ENCODE peak calls at places on chromosomes 4 and X, in ten cellular contexts. One of them, this sample, is unnamed.

GRCh38 chr4:6991771-6992557 is 51.2 kb upstream of the TADA2B start:
- DNase-seq in GM10248: no peak
- DNase-seq in colonic mucosa: no peak
- DNase-seq in iris pigment epithelial cell: peak; percentile 92
- DNase-seq in CD8-positive, alpha-beta T cell: no peak
- DNase-seq in stimulated activated CD4-positive, alpha-beta T cell treated with anti-CD3 and anti-CD28 coated beads, TNF-alpha, amount 100 ng/mL, for 1 hour: no peak
- DNase-seq in body of pancreas: peak; percentile 34
- DNase-seq in activated T-helper 1 cell treated with anti-CD3 and anti-CD28 coated beads, Interleukin-2, amount 50 U/mL, for 16 hours: no peak
- DNase-seq in RWPE1: peak; percentile 44
- DNase-seq in neural progenitor cell: no peak
- DNase-seq in this sample: no peak

GRCh38 chr4:80308466-80308822 is 27.1 kb upstream of the CFAP299 start:
- DNase-seq in GM10248: no peak
- DNase-seq in colonic mucosa: no peak
- DNase-seq in iris pigment epithelial cell: no peak
- DNase-seq in CD8-positive, alpha-beta T cell: no peak
- DNase-seq in stimulated activated CD4-positive, alpha-beta T cell treated with anti-CD3 and anti-CD28 coated beads, TNF-alpha, amount 100 ng/mL, for 1 hour: no peak
- DNase-seq in body of pancreas: no peak
- DNase-seq in activated T-helper 1 cell treated with anti-CD3 and anti-CD28 coated beads, Interleukin-2, amount 50 U/mL, for 16 hours: no peak
- DNase-seq in RWPE1: no peak
- DNase-seq in neural progenitor cell: no peak
- DNase-seq in this sample: no peak

GRCh38 chr4:122326908-122327307 is 51.9 kb upstream of the ADAD1 start:
- DNase-seq in GM10248: no peak
- DNase-seq in colonic mucosa: no peak
- DNase-seq in iris pigment epithelial cell: no peak
- DNase-seq in CD8-positive, alpha-beta T cell: no peak
- DNase-seq in stimulated activated CD4-positive, alpha-beta T cell treated with anti-CD3 and anti-CD28 coated beads, TNF-alpha, amount 100 ng/mL, for 1 hour: no peak
- DNase-seq in body of pancreas: no peak
- DNase-seq in activated T-helper 1 cell treated with anti-CD3 and anti-CD28 coated beads, Interleukin-2, amount 50 U/mL, for 16 hours: no peak
- DNase-seq in RWPE1: no peak
- DNase-seq in neural progenitor cell: no peak
- DNase-seq in this sample: no peak

GRCh38 chr4:127888559-127888958 is 7.9 kb downstream of the PLK4 start:
- DNase-seq in GM10248: no peak
- DNase-seq in colonic mucosa: no peak
- DNase-seq in iris pigment epithelial cell: no peak
- DNase-seq in CD8-positive, alpha-beta T cell: no peak
- DNase-seq in stimulated activated CD4-positive, alpha-beta T cell treated with anti-CD3 and anti-CD28 coated beads, TNF-alpha, amount 100 ng/mL, for 1 hour: no peak
- DNase-seq in body of pancreas: no peak
- DNase-seq in activated T-helper 1 cell treated with anti-CD3 and anti-CD28 coated beads, Interleukin-2, amount 50 U/mL, for 16 hours: no peak
- DNase-seq in RWPE1: no peak
- DNase-seq in neural progenitor cell: no peak
- DNase-seq in this sample: no peak

GRCh38 chr4:110815950-110816349 is 193.1 kb upstream of the PITX2 start:
- DNase-seq in GM10248: no peak
- DNase-seq in colonic mucosa: no peak
- DNase-seq in iris pigment epithelial cell: no peak
- DNase-seq in CD8-positive, alpha-beta T cell: no peak
- DNase-seq in stimulated activated CD4-positive, alpha-beta T cell treated with anti-CD3 and anti-CD28 coated beads, TNF-alpha, amount 100 ng/mL, for 1 hour: no peak
- DNase-seq in body of pancreas: no peak
- DNase-seq in activated T-helper 1 cell treated with anti-CD3 and anti-CD28 coated beads, Interleukin-2, amount 50 U/mL, for 16 hours: no peak
- DNase-seq in RWPE1: no peak
- DNase-seq in neural progenitor cell: no peak
- DNase-seq in this sample: no peak

GRCh38 chrX:327660-328126 is 9.1 kb upstream of the GTPBP6 start:
- DNase-seq in GM10248: no peak
- DNase-seq in colonic mucosa: no peak
- DNase-seq in iris pigment epithelial cell: no peak
- DNase-seq in CD8-positive, alpha-beta T cell: no peak
- DNase-seq in stimulated activated CD4-positive, alpha-beta T cell treated with anti-CD3 and anti-CD28 coated beads, TNF-alpha, amount 100 ng/mL, for 1 hour: no peak
- DNase-seq in body of pancreas: no peak
- DNase-seq in activated T-helper 1 cell treated with anti-CD3 and anti-CD28 coated beads, Interleukin-2, amount 50 U/mL, for 16 hours: no peak
- DNase-seq in RWPE1: no peak
- DNase-seq in neural progenitor cell: no peak
- DNase-seq in this sample: no peak

GRCh38 chr4:76035799-76036389 is at the start of gene CXCL11:
- DNase-seq in GM10248: no peak
- DNase-seq in colonic mucosa: no peak
- DNase-seq in iris pigment epithelial cell: peak; percentile 11
- DNase-seq in CD8-positive, alpha-beta T cell: no peak
- DNase-seq in stimulated activated CD4-positive, alpha-beta T cell treated with anti-CD3 and anti-CD28 coated beads, TNF-alpha, amount 100 ng/mL, for 1 hour: no peak
- DNase-seq in body of pancreas: no peak
- DNase-seq in activated T-helper 1 cell treated with anti-CD3 and anti-CD28 coated beads, Interleukin-2, amount 50 U/mL, for 16 hours: no peak
- DNase-seq in RWPE1: no peak
- DNase-seq in neural progenitor cell: no peak
- DNase-seq in this sample: no peak

GRCh38 chr4:91089194-91089593 is 962.0 kb downstream of the CCSER1 start:
- DNase-seq in GM10248: no peak
- DNase-seq in colonic mucosa: no peak
- DNase-seq in iris pigment epithelial cell: no peak
- DNase-seq in CD8-positive, alpha-beta T cell: no peak
- DNase-seq in stimulated activated CD4-positive, alpha-beta T cell treated with anti-CD3 and anti-CD28 coated beads, TNF-alpha, amount 100 ng/mL, for 1 hour: no peak
- DNase-seq in body of pancreas: no peak
- DNase-seq in activated T-helper 1 cell treated with anti-CD3 and anti-CD28 coated beads, Interleukin-2, amount 50 U/mL, for 16 hours: no peak
- DNase-seq in RWPE1: no peak
- DNase-seq in neural progenitor cell: no peak
- DNase-seq in this sample: no peak

GRCh38 chrX:18701621-18702361 is 5.7 kb upstream of the PPEF1 start:
- DNase-seq in GM10248: no peak
- DNase-seq in colonic mucosa: peak; percentile 23
- DNase-seq in iris pigment epithelial cell: peak; percentile 12
- DNase-seq in CD8-positive, alpha-beta T cell: no peak
- DNase-seq in stimulated activated CD4-positive, alpha-beta T cell treated with anti-CD3 and anti-CD28 coated beads, TNF-alpha, amount 100 ng/mL, for 1 hour: no peak
- DNase-seq in body of pancreas: peak; percentile 32
- DNase-seq in activated T-helper 1 cell treated with anti-CD3 and anti-CD28 coated beads, Interleukin-2, amount 50 U/mL, for 16 hours: no peak
- DNase-seq in RWPE1: peak; percentile 1
- DNase-seq in neural progenitor cell: no peak
- DNase-seq in this sample: no peak

GRCh38 chrX:50333308-50333707 is 128.7 kb downstream of the CCNB3 start:
- DNase-seq in GM10248: no peak
- DNase-seq in colonic mucosa: no peak
- DNase-seq in iris pigment epithelial cell: no peak
- DNase-seq in CD8-positive, alpha-beta T cell: no peak
- DNase-seq in stimulated activated CD4-positive, alpha-beta T cell treated with anti-CD3 and anti-CD28 coated beads, TNF-alpha, amount 100 ng/mL, for 1 hour: no peak
- DNase-seq in body of pancreas: no peak
- DNase-seq in activated T-helper 1 cell treated with anti-CD3 and anti-CD28 coated beads, Interleukin-2, amount 50 U/mL, for 16 hours: no peak
- DNase-seq in RWPE1: no peak
- DNase-seq in neural progenitor cell: no peak
- DNase-seq in this sample: no peak

GRCh38 chrX:40809210-40809609 is 73.9 kb upstream of the MED14 start:
- DNase-seq in GM10248: no peak
- DNase-seq in colonic mucosa: no peak
- DNase-seq in iris pigment epithelial cell: peak; percentile 31
- DNase-seq in CD8-positive, alpha-beta T cell: no peak
- DNase-seq in stimulated activated CD4-positive, alpha-beta T cell treated with anti-CD3 and anti-CD28 coated beads, TNF-alpha, amount 100 ng/mL, for 1 hour: no peak
- DNase-seq in body of pancreas: no peak
- DNase-seq in activated T-helper 1 cell treated with anti-CD3 and anti-CD28 coated beads, Interleukin-2, amount 50 U/mL, for 16 hours: no peak
- DNase-seq in RWPE1: no peak
- DNase-seq in neural progenitor cell: no peak
- DNase-seq in this sample: no peak

GRCh38 chr4:176924238-176924637 is 131.5 kb upstream of the VEGFC start:
- DNase-seq in GM10248: no peak
- DNase-seq in colonic mucosa: no peak
- DNase-seq in iris pigment epithelial cell: no peak
- DNase-seq in CD8-positive, alpha-beta T cell: no peak
- DNase-seq in stimulated activated CD4-positive, alpha-beta T cell treated with anti-CD3 and anti-CD28 coated beads, TNF-alpha, amount 100 ng/mL, for 1 hour: no peak
- DNase-seq in body of pancreas: no peak
- DNase-seq in activated T-helper 1 cell treated with anti-CD3 and anti-CD28 coated beads, Interleukin-2, amount 50 U/mL, for 16 hours: no peak
- DNase-seq in RWPE1: no peak
- DNase-seq in neural progenitor cell: no peak
- DNase-seq in this sample: no peak

GRCh38 chr4:185859106-185859505 is 47.1 kb upstream of the SORBS2 start:
- DNase-seq in GM10248: no peak
- DNase-seq in colonic mucosa: peak; percentile 42
- DNase-seq in iris pigment epithelial cell: peak; percentile 65
- DNase-seq in CD8-positive, alpha-beta T cell: no peak
- DNase-seq in stimulated activated CD4-positive, alpha-beta T cell treated with anti-CD3 and anti-CD28 coated beads, TNF-alpha, amount 100 ng/mL, for 1 hour: no peak
- DNase-seq in body of pancreas: peak; percentile 51
- DNase-seq in activated T-helper 1 cell treated with anti-CD3 and anti-CD28 coated beads, Interleukin-2, amount 50 U/mL, for 16 hours: no peak
- DNase-seq in RWPE1: no peak
- DNase-seq in neural progenitor cell: no peak
- DNase-seq in this sample: no peak

GRCh38 chr4:82624819-82625218 is 63.0 kb upstream of the TMEM150C start:
- DNase-seq in GM10248: no peak
- DNase-seq in colonic mucosa: no peak
- DNase-seq in iris pigment epithelial cell: no peak
- DNase-seq in CD8-positive, alpha-beta T cell: no peak
- DNase-seq in stimulated activated CD4-positive, alpha-beta T cell treated with anti-CD3 and anti-CD28 coated beads, TNF-alpha, amount 100 ng/mL, for 1 hour: no peak
- DNase-seq in body of pancreas: no peak
- DNase-seq in activated T-helper 1 cell treated with anti-CD3 and anti-CD28 coated beads, Interleukin-2, amount 50 U/mL, for 16 hours: no peak
- DNase-seq in RWPE1: no peak
- DNase-seq in neural progenitor cell: no peak
- DNase-seq in this sample: no peak

GRCh38 chrX:13649823-13650222 is 3.1 kb upstream of the TCEANC start:
- DNase-seq in GM10248: no peak
- DNase-seq in colonic mucosa: no peak
- DNase-seq in iris pigment epithelial cell: peak; percentile 46
- DNase-seq in CD8-positive, alpha-beta T cell: no peak
- DNase-seq in stimulated activated CD4-positive, alpha-beta T cell treated with anti-CD3 and anti-CD28 coated beads, TNF-alpha, amount 100 ng/mL, for 1 hour: no peak
- DNase-seq in body of pancreas: no peak
- DNase-seq in activated T-helper 1 cell treated with anti-CD3 and anti-CD28 coated beads, Interleukin-2, amount 50 U/mL, for 16 hours: no peak
- DNase-seq in RWPE1: no peak
- DNase-seq in neural progenitor cell: no peak
- DNase-seq in this sample: no peak

GRCh38 chrX:106415276-106415895 is 196.4 kb upstream of the RADX start:
- DNase-seq in GM10248: peak; percentile 21
- DNase-seq in colonic mucosa: peak; percentile 23
- DNase-seq in iris pigment epithelial cell: peak; percentile 39
- DNase-seq in CD8-positive, alpha-beta T cell: no peak
- DNase-seq in stimulated activated CD4-positive, alpha-beta T cell treated with anti-CD3 and anti-CD28 coated beads, TNF-alpha, amount 100 ng/mL, for 1 hour: no peak
- DNase-seq in body of pancreas: peak; percentile 11
- DNase-seq in activated T-helper 1 cell treated with anti-CD3 and anti-CD28 coated beads, Interleukin-2, amount 50 U/mL, for 16 hours: no peak
- DNase-seq in RWPE1: peak; percentile 20
- DNase-seq in neural progenitor cell: peak; percentile 43
- DNase-seq in this sample: no peak

GRCh38 chr4:74228691-74229640 is 71.0 kb downstream of the MTHFD2L start:
- DNase-seq in GM10248: peak; percentile 31
- DNase-seq in colonic mucosa: peak; percentile 85
- DNase-seq in iris pigment epithelial cell: peak; percentile 81
- DNase-seq in CD8-positive, alpha-beta T cell: peak; percentile 58
- DNase-seq in stimulated activated CD4-positive, alpha-beta T cell treated with anti-CD3 and anti-CD28 coated beads, TNF-alpha, amount 100 ng/mL, for 1 hour: peak; percentile 43
- DNase-seq in body of pancreas: peak; percentile 76
- DNase-seq in activated T-helper 1 cell treated with anti-CD3 and anti-CD28 coated beads, Interleukin-2, amount 50 U/mL, for 16 hours: peak; percentile 43
- DNase-seq in RWPE1: peak; percentile 51
- DNase-seq in neural progenitor cell: peak; percentile 79
- DNase-seq in this sample: peak; percentile 18

GRCh38 chr4:174340714-174341113 is 57.0 kb downstream of the CEP44 start:
- DNase-seq in GM10248: no peak
- DNase-seq in colonic mucosa: no peak
- DNase-seq in iris pigment epithelial cell: no peak
- DNase-seq in CD8-positive, alpha-beta T cell: no peak
- DNase-seq in stimulated activated CD4-positive, alpha-beta T cell treated with anti-CD3 and anti-CD28 coated beads, TNF-alpha, amount 100 ng/mL, for 1 hour: no peak
- DNase-seq in body of pancreas: no peak
- DNase-seq in activated T-helper 1 cell treated with anti-CD3 and anti-CD28 coated beads, Interleukin-2, amount 50 U/mL, for 16 hours: no peak
- DNase-seq in RWPE1: no peak
- DNase-seq in neural progenitor cell: no peak
- DNase-seq in this sample: no peak

GRCh38 chrX:65581661-65582339 is 47.2 kb upstream of the LAS1L start:
- DNase-seq in GM10248: peak; percentile 56
- DNase-seq in colonic mucosa: peak; percentile 70
- DNase-seq in iris pigment epithelial cell: peak; percentile 43
- DNase-seq in CD8-positive, alpha-beta T cell: peak; percentile 34
- DNase-seq in stimulated activated CD4-positive, alpha-beta T cell treated with anti-CD3 and anti-CD28 coated beads, TNF-alpha, amount 100 ng/mL, for 1 hour: peak; percentile 35
- DNase-seq in body of pancreas: peak; percentile 52
- DNase-seq in activated T-helper 1 cell treated with anti-CD3 and anti-CD28 coated beads, Interleukin-2, amount 50 U/mL, for 16 hours: peak; percentile 30
- DNase-seq in RWPE1: peak; percentile 51
- DNase-seq in neural progenitor cell: peak; percentile 72
- DNase-seq in this sample: no peak

GRCh38 chr4:153322791-153323190 is 21.7 kb upstream of the MND1 start:
- DNase-seq in GM10248: no peak
- DNase-seq in colonic mucosa: no peak
- DNase-seq in iris pigment epithelial cell: no peak
- DNase-seq in CD8-positive, alpha-beta T cell: no peak
- DNase-seq in stimulated activated CD4-positive, alpha-beta T cell treated with anti-CD3 and anti-CD28 coated beads, TNF-alpha, amount 100 ng/mL, for 1 hour: no peak
- DNase-seq in body of pancreas: no peak
- DNase-seq in activated T-helper 1 cell treated with anti-CD3 and anti-CD28 coated beads, Interleukin-2, amount 50 U/mL, for 16 hours: no peak
- DNase-seq in RWPE1: no peak
- DNase-seq in neural progenitor cell: no peak
- DNase-seq in this sample: no peak

GRCh38 chr4:107600456-107600855 is 119.6 kb downstream of the PAPSS1 start:
- DNase-seq in GM10248: no peak
- DNase-seq in colonic mucosa: no peak
- DNase-seq in iris pigment epithelial cell: peak; percentile 67
- DNase-seq in CD8-positive, alpha-beta T cell: no peak
- DNase-seq in stimulated activated CD4-positive, alpha-beta T cell treated with anti-CD3 and anti-CD28 coated beads, TNF-alpha, amount 100 ng/mL, for 1 hour: no peak
- DNase-seq in body of pancreas: no peak
- DNase-seq in activated T-helper 1 cell treated with anti-CD3 and anti-CD28 coated beads, Interleukin-2, amount 50 U/mL, for 16 hours: no peak
- DNase-seq in RWPE1: no peak
- DNase-seq in neural progenitor cell: no peak
- DNase-seq in this sample: no peak

GRCh38 chr4:71268156-71268555 is 70.7 kb upstream of the SLC4A4 start:
- DNase-seq in GM10248: no peak
- DNase-seq in colonic mucosa: no peak
- DNase-seq in iris pigment epithelial cell: no peak
- DNase-seq in CD8-positive, alpha-beta T cell: no peak
- DNase-seq in stimulated activated CD4-positive, alpha-beta T cell treated with anti-CD3 and anti-CD28 coated beads, TNF-alpha, amount 100 ng/mL, for 1 hour: no peak
- DNase-seq in body of pancreas: no peak
- DNase-seq in activated T-helper 1 cell treated with anti-CD3 and anti-CD28 coated beads, Interleukin-2, amount 50 U/mL, for 16 hours: no peak
- DNase-seq in RWPE1: no peak
- DNase-seq in neural progenitor cell: no peak
- DNase-seq in this sample: no peak

GRCh38 chr4:38867478-38868054 is at the start of gene FAM114A1:
- DNase-seq in GM10248: peak; percentile 92
- DNase-seq in colonic mucosa: peak; percentile 89
- DNase-seq in iris pigment epithelial cell: peak; percentile 79
- DNase-seq in CD8-positive, alpha-beta T cell: no peak
- DNase-seq in stimulated activated CD4-positive, alpha-beta T cell treated with anti-CD3 and anti-CD28 coated beads, TNF-alpha, amount 100 ng/mL, for 1 hour: no peak
- DNase-seq in body of pancreas: peak; percentile 82
- DNase-seq in activated T-helper 1 cell treated with anti-CD3 and anti-CD28 coated beads, Interleukin-2, amount 50 U/mL, for 16 hours: no peak
- DNase-seq in RWPE1: peak; percentile 79
- DNase-seq in neural progenitor cell: peak; percentile 79
- DNase-seq in this sample: no peak

GRCh38 chrX:46325312-46325877 is 219.8 kb downstream of the ZNF674 start:
- DNase-seq in GM10248: no peak
- DNase-seq in colonic mucosa: no peak
- DNase-seq in iris pigment epithelial cell: peak; percentile 63
- DNase-seq in CD8-positive, alpha-beta T cell: no peak
- DNase-seq in stimulated activated CD4-positive, alpha-beta T cell treated with anti-CD3 and anti-CD28 coated beads, TNF-alpha, amount 100 ng/mL, for 1 hour: peak; percentile 18
- DNase-seq in body of pancreas: no peak
- DNase-seq in activated T-helper 1 cell treated with anti-CD3 and anti-CD28 coated beads, Interleukin-2, amount 50 U/mL, for 16 hours: peak; percentile 14
- DNase-seq in RWPE1: peak; percentile 84
- DNase-seq in neural progenitor cell: peak; percentile 20
- DNase-seq in this sample: no peak

GRCh38 chrX:24985120-24985519 is 30.6 kb downstream of the ARX start:
- DNase-seq in GM10248: no peak
- DNase-seq in colonic mucosa: no peak
- DNase-seq in iris pigment epithelial cell: no peak
- DNase-seq in CD8-positive, alpha-beta T cell: no peak
- DNase-seq in stimulated activated CD4-positive, alpha-beta T cell treated with anti-CD3 and anti-CD28 coated beads, TNF-alpha, amount 100 ng/mL, for 1 hour: no peak
- DNase-seq in body of pancreas: no peak
- DNase-seq in activated T-helper 1 cell treated with anti-CD3 and anti-CD28 coated beads, Interleukin-2, amount 50 U/mL, for 16 hours: no peak
- DNase-seq in RWPE1: no peak
- DNase-seq in neural progenitor cell: no peak
- DNase-seq in this sample: no peak

GRCh38 chr4:133152801-133153526 is 3.9 kb downstream of the PCDH10 start:
- DNase-seq in GM10248: peak; percentile 9
- DNase-seq in colonic mucosa: no peak
- DNase-seq in iris pigment epithelial cell: no peak
- DNase-seq in CD8-positive, alpha-beta T cell: no peak
- DNase-seq in stimulated activated CD4-positive, alpha-beta T cell treated with anti-CD3 and anti-CD28 coated beads, TNF-alpha, amount 100 ng/mL, for 1 hour: no peak
- DNase-seq in body of pancreas: no peak
- DNase-seq in activated T-helper 1 cell treated with anti-CD3 and anti-CD28 coated beads, Interleukin-2, amount 50 U/mL, for 16 hours: no peak
- DNase-seq in RWPE1: no peak
- DNase-seq in neural progenitor cell: peak; percentile 43
- DNase-seq in this sample: no peak

This sample was measured in Panc1.